ENCODE peak calls at places on chromosomes 1 and 21, in eight cellular contexts. One of them, this sample, is unnamed.
A peak's percentile ranks its signal among the peaks of the same experiment; 100 is the strongest.

GRCh38 chr1:64623750-64624445 is 121.0 kb upstream of the RAVER2 start:
- DNase-seq in cardiac fibroblast: peak; percentile 26
- DNase-seq in NCI-H1092: no peak
- DNase-seq in neural crest cell: no peak
- DNase-seq in pancreas: no peak
- DNase-seq in substantia nigra: no peak
- DNase-seq in endothelial cell: no peak
- DNase-seq in stimulated activated CD4-positive, alpha-beta T cell treated with anti-CD3 and anti-CD28 coated beads, Interleukin-12 subunit alpha, Interleukin-12 subunit beta, amount 100 ng/mL, for 48 hours: peak; percentile 5
- DNase-seq in this sample: no peak

GRCh38 chr21:46264046-46264689 is 21.2 kb downstream of the MCM3AP start:
- DNase-seq in stimulated activated CD4-positive, alpha-beta T cell treated with anti-CD3 and anti-CD28 coated beads, Interleukin-12 subunit alpha, Interleukin-12 subunit beta, amount 100 ng/mL, for 48 hours: no peak
- DNase-seq in substantia nigra: no peak
- DNase-seq in endothelial cell: no peak
- DNase-seq in neural crest cell: no peak
- DNase-seq in NCI-H1092: no peak
- DNase-seq in pancreas: no peak
- DNase-seq in cardiac fibroblast: no peak
- DNase-seq in this sample: no peak

GRCh38 chr21:20258542-20258941 is 739.7 kb upstream of the NCAM2 start:
- DNase-seq in endothelial cell: no peak
- DNase-seq in substantia nigra: no peak
- DNase-seq in pancreas: no peak
- DNase-seq in NCI-H1092: no peak
- DNase-seq in cardiac fibroblast: no peak
- DNase-seq in stimulated activated CD4-positive, alpha-beta T cell treated with anti-CD3 and anti-CD28 coated beads, Interleukin-12 subunit alpha, Interleukin-12 subunit beta, amount 100 ng/mL, for 48 hours: no peak
- DNase-seq in neural crest cell: no peak
- DNase-seq in this sample: no peak

GRCh38 chr21:18722193-18722592 is 318.6 kb upstream of the TMPRSS15 start:
- DNase-seq in endothelial cell: no peak
- DNase-seq in stimulated activated CD4-positive, alpha-beta T cell treated with anti-CD3 and anti-CD28 coated beads, Interleukin-12 subunit alpha, Interleukin-12 subunit beta, amount 100 ng/mL, for 48 hours: no peak
- DNase-seq in substantia nigra: no peak
- DNase-seq in cardiac fibroblast: no peak
- DNase-seq in pancreas: no peak
- DNase-seq in neural crest cell: no peak
- DNase-seq in NCI-H1092: no peak
- DNase-seq in this sample: no peak

GRCh38 chr21:38196033-38196432 is 60.8 kb upstream of the KCNJ15 start:
- DNase-seq in cardiac fibroblast: no peak
- DNase-seq in NCI-H1092: no peak
- DNase-seq in stimulated activated CD4-positive, alpha-beta T cell treated with anti-CD3 and anti-CD28 coated beads, Interleukin-12 subunit alpha, Interleukin-12 subunit beta, amount 100 ng/mL, for 48 hours: no peak
- DNase-seq in neural crest cell: no peak
- DNase-seq in endothelial cell: no peak
- DNase-seq in substantia nigra: no peak
- DNase-seq in pancreas: no peak
- DNase-seq in this sample: no peak

GRCh38 chr1:43239484-43239883 is 30.3 kb upstream of the TMEM125 start:
- DNase-seq in pancreas: no peak
- DNase-seq in endothelial cell: no peak
- DNase-seq in NCI-H1092: no peak
- DNase-seq in cardiac fibroblast: no peak
- DNase-seq in stimulated activated CD4-positive, alpha-beta T cell treated with anti-CD3 and anti-CD28 coated beads, Interleukin-12 subunit alpha, Interleukin-12 subunit beta, amount 100 ng/mL, for 48 hours: no peak
- DNase-seq in substantia nigra: no peak
- DNase-seq in neural crest cell: no peak
- DNase-seq in this sample: peak; percentile 33

GRCh38 chr1:220164517-220164916 is 70.6 kb downstream of the IARS2 start:
- DNase-seq in neural crest cell: no peak
- DNase-seq in cardiac fibroblast: no peak
- DNase-seq in pancreas: no peak
- DNase-seq in NCI-H1092: no peak
- DNase-seq in substantia nigra: no peak
- DNase-seq in stimulated activated CD4-positive, alpha-beta T cell treated with anti-CD3 and anti-CD28 coated beads, Interleukin-12 subunit alpha, Interleukin-12 subunit beta, amount 100 ng/mL, for 48 hours: no peak
- DNase-seq in endothelial cell: no peak
- DNase-seq in this sample: no peak

GRCh38 chr1:113542221-113542701 is 151.9 kb downstream of the MAGI3 start:
- DNase-seq in neural crest cell: no peak
- DNase-seq in pancreas: no peak
- DNase-seq in NCI-H1092: no peak
- DNase-seq in endothelial cell: no peak
- DNase-seq in substantia nigra: no peak
- DNase-seq in cardiac fibroblast: peak; percentile 53
- DNase-seq in stimulated activated CD4-positive, alpha-beta T cell treated with anti-CD3 and anti-CD28 coated beads, Interleukin-12 subunit alpha, Interleukin-12 subunit beta, amount 100 ng/mL, for 48 hours: no peak
- DNase-seq in this sample: no peak

GRCh38 chr1:201481761-201482493 is 12.9 kb upstream of the PHLDA3 start:
- DNase-seq in substantia nigra: peak; percentile 77
- DNase-seq in endothelial cell: peak; percentile 92
- DNase-seq in cardiac fibroblast: peak; percentile 85
- DNase-seq in NCI-H1092: peak; percentile 78
- DNase-seq in pancreas: peak; percentile 84
- DNase-seq in neural crest cell: peak; percentile 85
- DNase-seq in stimulated activated CD4-positive, alpha-beta T cell treated with anti-CD3 and anti-CD28 coated beads, Interleukin-12 subunit alpha, Interleukin-12 subunit beta, amount 100 ng/mL, for 48 hours: peak; percentile 66
- DNase-seq in this sample: peak; percentile 95

GRCh38 chr21:35366348-35367085 is 317.4 kb upstream of the RUNX1 start:
- DNase-seq in cardiac fibroblast: peak; percentile 97
- DNase-seq in neural crest cell: no peak
- DNase-seq in NCI-H1092: no peak
- DNase-seq in pancreas: no peak
- DNase-seq in stimulated activated CD4-positive, alpha-beta T cell treated with anti-CD3 and anti-CD28 coated beads, Interleukin-12 subunit alpha, Interleukin-12 subunit beta, amount 100 ng/mL, for 48 hours: no peak
- DNase-seq in endothelial cell: no peak
- DNase-seq in substantia nigra: no peak
- DNase-seq in this sample: no peak

GRCh38 chr1:202852163-202852904 is 36.6 kb downstream of the RABIF start:
- DNase-seq in substantia nigra: no peak
- DNase-seq in cardiac fibroblast: peak; percentile 80
- DNase-seq in neural crest cell: peak; percentile 47
- DNase-seq in stimulated activated CD4-positive, alpha-beta T cell treated with anti-CD3 and anti-CD28 coated beads, Interleukin-12 subunit alpha, Interleukin-12 subunit beta, amount 100 ng/mL, for 48 hours: no peak
- DNase-seq in pancreas: no peak
- DNase-seq in endothelial cell: peak; percentile 67
- DNase-seq in NCI-H1092: peak; percentile 24
- DNase-seq in this sample: no peak

GRCh38 chr1:225694151-225694603 is 41.3 kb upstream of the ENAH start:
- DNase-seq in stimulated activated CD4-positive, alpha-beta T cell treated with anti-CD3 and anti-CD28 coated beads, Interleukin-12 subunit alpha, Interleukin-12 subunit beta, amount 100 ng/mL, for 48 hours: no peak
- DNase-seq in substantia nigra: no peak
- DNase-seq in neural crest cell: no peak
- DNase-seq in NCI-H1092: no peak
- DNase-seq in endothelial cell: no peak
- DNase-seq in pancreas: peak; percentile 75
- DNase-seq in cardiac fibroblast: peak; percentile 97
- DNase-seq in this sample: no peak

GRCh38 chr1:55155522-55155921 is 59.6 kb downstream of the USP24 start:
- DNase-seq in neural crest cell: no peak
- DNase-seq in pancreas: peak; percentile 5
- DNase-seq in substantia nigra: peak; percentile 16
- DNase-seq in endothelial cell: no peak
- DNase-seq in stimulated activated CD4-positive, alpha-beta T cell treated with anti-CD3 and anti-CD28 coated beads, Interleukin-12 subunit alpha, Interleukin-12 subunit beta, amount 100 ng/mL, for 48 hours: no peak
- DNase-seq in cardiac fibroblast: peak; percentile 42
- DNase-seq in NCI-H1092: no peak
- DNase-seq in this sample: no peak

GRCh38 chr1:43621386-43621785 is 28.6 kb upstream of the KDM4A start:
- DNase-seq in cardiac fibroblast: no peak
- DNase-seq in neural crest cell: no peak
- DNase-seq in NCI-H1092: no peak
- DNase-seq in stimulated activated CD4-positive, alpha-beta T cell treated with anti-CD3 and anti-CD28 coated beads, Interleukin-12 subunit alpha, Interleukin-12 subunit beta, amount 100 ng/mL, for 48 hours: no peak
- DNase-seq in pancreas: no peak
- DNase-seq in endothelial cell: no peak
- DNase-seq in substantia nigra: no peak
- DNase-seq in this sample: no peak

GRCh38 chr1:224528900-224529299 is 87.2 kb upstream of the CNIH3 start:
- DNase-seq in NCI-H1092: no peak
- DNase-seq in pancreas: peak; percentile 44
- DNase-seq in substantia nigra: no peak
- DNase-seq in endothelial cell: no peak
- DNase-seq in stimulated activated CD4-positive, alpha-beta T cell treated with anti-CD3 and anti-CD28 coated beads, Interleukin-12 subunit alpha, Interleukin-12 subunit beta, amount 100 ng/mL, for 48 hours: no peak
- DNase-seq in neural crest cell: no peak
- DNase-seq in cardiac fibroblast: peak; percentile 63
- DNase-seq in this sample: no peak

GRCh38 chr1:53326598-53327182 is 1.2 kb downstream of the LRP8 start:
- DNase-seq in cardiac fibroblast: no peak
- DNase-seq in substantia nigra: no peak
- DNase-seq in stimulated activated CD4-positive, alpha-beta T cell treated with anti-CD3 and anti-CD28 coated beads, Interleukin-12 subunit alpha, Interleukin-12 subunit beta, amount 100 ng/mL, for 48 hours: no peak
- DNase-seq in endothelial cell: peak; percentile 39
- DNase-seq in NCI-H1092: no peak
- DNase-seq in pancreas: peak; percentile 25
- DNase-seq in neural crest cell: no peak
- DNase-seq in this sample: no peak

GRCh38 chr1:214573386-214574358 is 22.3 kb upstream of the PTPN14 start:
- DNase-seq in pancreas: no peak
- DNase-seq in stimulated activated CD4-positive, alpha-beta T cell treated with anti-CD3 and anti-CD28 coated beads, Interleukin-12 subunit alpha, Interleukin-12 subunit beta, amount 100 ng/mL, for 48 hours: no peak
- DNase-seq in cardiac fibroblast: no peak
- DNase-seq in substantia nigra: no peak
- DNase-seq in neural crest cell: no peak
- DNase-seq in NCI-H1092: no peak
- DNase-seq in endothelial cell: no peak
- DNase-seq in this sample: no peak

GRCh38 chr1:155261401-155261887 is 716 bp downstream of the SCAMP3 start:
- DNase-seq in endothelial cell: no peak
- DNase-seq in cardiac fibroblast: no peak
- DNase-seq in NCI-H1092: no peak
- DNase-seq in neural crest cell: no peak
- DNase-seq in stimulated activated CD4-positive, alpha-beta T cell treated with anti-CD3 and anti-CD28 coated beads, Interleukin-12 subunit alpha, Interleukin-12 subunit beta, amount 100 ng/mL, for 48 hours: no peak
- DNase-seq in substantia nigra: no peak
- DNase-seq in pancreas: no peak
- DNase-seq in this sample: no peak

GRCh38 chr1:109864960-109865611 is 45.6 kb upstream of the CSF1 start:
- DNase-seq in NCI-H1092: no peak
- DNase-seq in endothelial cell: no peak
- DNase-seq in cardiac fibroblast: peak; percentile 87
- DNase-seq in neural crest cell: no peak
- DNase-seq in pancreas: no peak
- DNase-seq in stimulated activated CD4-positive, alpha-beta T cell treated with anti-CD3 and anti-CD28 coated beads, Interleukin-12 subunit alpha, Interleukin-12 subunit beta, amount 100 ng/mL, for 48 hours: no peak
- DNase-seq in substantia nigra: no peak
- DNase-seq in this sample: no peak

GRCh38 chr1:198776602-198777029 is 137.8 kb downstream of the PTPRC start:
- DNase-seq in cardiac fibroblast: peak; percentile 90
- DNase-seq in NCI-H1092: no peak
- DNase-seq in pancreas: no peak
- DNase-seq in substantia nigra: no peak
- DNase-seq in stimulated activated CD4-positive, alpha-beta T cell treated with anti-CD3 and anti-CD28 coated beads, Interleukin-12 subunit alpha, Interleukin-12 subunit beta, amount 100 ng/mL, for 48 hours: no peak
- DNase-seq in neural crest cell: no peak
- DNase-seq in endothelial cell: peak; percentile 8
- DNase-seq in this sample: no peak

GRCh38 chr1:119652587-119652986 is 4.5 kb upstream of the ZNF697 start:
- DNase-seq in stimulated activated CD4-positive, alpha-beta T cell treated with anti-CD3 and anti-CD28 coated beads, Interleukin-12 subunit alpha, Interleukin-12 subunit beta, amount 100 ng/mL, for 48 hours: no peak
- DNase-seq in endothelial cell: no peak
- DNase-seq in neural crest cell: no peak
- DNase-seq in substantia nigra: no peak
- DNase-seq in pancreas: no peak
- DNase-seq in NCI-H1092: no peak
- DNase-seq in cardiac fibroblast: no peak
- DNase-seq in this sample: no peak

GRCh38 chr1:2204384-2205190 is 10.0 kb upstream of the FAAP20 start:
- DNase-seq in substantia nigra: peak; percentile 93
- DNase-seq in NCI-H1092: no peak
- DNase-seq in neural crest cell: peak; percentile 68
- DNase-seq in endothelial cell: peak; percentile 84
- DNase-seq in pancreas: peak; percentile 76
- DNase-seq in stimulated activated CD4-positive, alpha-beta T cell treated with anti-CD3 and anti-CD28 coated beads, Interleukin-12 subunit alpha, Interleukin-12 subunit beta, amount 100 ng/mL, for 48 hours: no peak
- DNase-seq in cardiac fibroblast: peak; percentile 89
- DNase-seq in this sample: no peak

GRCh38 chr1:107936498-107937481 is 28.2 kb downstream of the VAV3 start:
- DNase-seq in stimulated activated CD4-positive, alpha-beta T cell treated with anti-CD3 and anti-CD28 coated beads, Interleukin-12 subunit alpha, Interleukin-12 subunit beta, amount 100 ng/mL, for 48 hours: peak; percentile 52
- DNase-seq in neural crest cell: no peak
- DNase-seq in endothelial cell: no peak
- DNase-seq in substantia nigra: no peak
- DNase-seq in pancreas: no peak
- DNase-seq in cardiac fibroblast: peak; percentile 90
- DNase-seq in NCI-H1092: no peak
- DNase-seq in this sample: no peak

GRCh38 chr1:154952664-154953063 is 3.2 kb downstream of the PBXIP1 start:
- DNase-seq in NCI-H1092: no peak
- DNase-seq in stimulated activated CD4-positive, alpha-beta T cell treated with anti-CD3 and anti-CD28 coated beads, Interleukin-12 subunit alpha, Interleukin-12 subunit beta, amount 100 ng/mL, for 48 hours: no peak
- DNase-seq in pancreas: no peak
- DNase-seq in endothelial cell: no peak
- DNase-seq in neural crest cell: no peak
- DNase-seq in cardiac fibroblast: no peak
- DNase-seq in substantia nigra: no peak
- DNase-seq in this sample: no peak

GRCh38 chr1:55813619-55814018 is 598.5 kb upstream of the USP24 start:
- DNase-seq in substantia nigra: no peak
- DNase-seq in stimulated activated CD4-positive, alpha-beta T cell treated with anti-CD3 and anti-CD28 coated beads, Interleukin-12 subunit alpha, Interleukin-12 subunit beta, amount 100 ng/mL, for 48 hours: no peak
- DNase-seq in pancreas: no peak
- DNase-seq in NCI-H1092: no peak
- DNase-seq in cardiac fibroblast: peak; percentile 95
- DNase-seq in endothelial cell: no peak
- DNase-seq in neural crest cell: no peak
- DNase-seq in this sample: no peak

GRCh38 chr1:1244192-1244811 is 2.2 kb downstream of the C1QTNF12 start:
- DNase-seq in pancreas: no peak
- DNase-seq in endothelial cell: no peak
- DNase-seq in NCI-H1092: no peak
- DNase-seq in neural crest cell: no peak
- DNase-seq in substantia nigra: no peak
- DNase-seq in stimulated activated CD4-positive, alpha-beta T cell treated with anti-CD3 and anti-CD28 coated beads, Interleukin-12 subunit alpha, Interleukin-12 subunit beta, amount 100 ng/mL, for 48 hours: no peak
- DNase-seq in cardiac fibroblast: no peak
- DNase-seq in this sample: no peak

GRCh38 chr1:103218821-103219220 is 110.5 kb upstream of the COL11A1 start:
- DNase-seq in cardiac fibroblast: no peak
- DNase-seq in neural crest cell: no peak
- DNase-seq in stimulated activated CD4-positive, alpha-beta T cell treated with anti-CD3 and anti-CD28 coated beads, Interleukin-12 subunit alpha, Interleukin-12 subunit beta, amount 100 ng/mL, for 48 hours: no peak
- DNase-seq in NCI-H1092: no peak
- DNase-seq in endothelial cell: no peak
- DNase-seq in pancreas: no peak
- DNase-seq in substantia nigra: no peak
- DNase-seq in this sample: no peak

GRCh38 chr1:206000641-206001339 is 2.4 kb downstream of the RAB7B start:
- DNase-seq in neural crest cell: no peak
- DNase-seq in cardiac fibroblast: no peak
- DNase-seq in substantia nigra: no peak
- DNase-seq in stimulated activated CD4-positive, alpha-beta T cell treated with anti-CD3 and anti-CD28 coated beads, Interleukin-12 subunit alpha, Interleukin-12 subunit beta, amount 100 ng/mL, for 48 hours: no peak
- DNase-seq in pancreas: no peak
- DNase-seq in NCI-H1092: no peak
- DNase-seq in endothelial cell: no peak
- DNase-seq in this sample: peak; percentile 51

GRCh38 chr1:150873521-150873920 is 2.9 kb downstream of the ARNT start:
- DNase-seq in cardiac fibroblast: no peak
- DNase-seq in pancreas: no peak
- DNase-seq in neural crest cell: no peak
- DNase-seq in NCI-H1092: no peak
- DNase-seq in stimulated activated CD4-positive, alpha-beta T cell treated with anti-CD3 and anti-CD28 coated beads, Interleukin-12 subunit alpha, Interleukin-12 subunit beta, amount 100 ng/mL, for 48 hours: no peak
- DNase-seq in endothelial cell: no peak
- DNase-seq in substantia nigra: no peak
- DNase-seq in this sample: no peak

GRCh38 chr1:92240034-92240433 is 22.3 kb downstream of the C1orf146 start:
- DNase-seq in pancreas: no peak
- DNase-seq in stimulated activated CD4-positive, alpha-beta T cell treated with anti-CD3 and anti-CD28 coated beads, Interleukin-12 subunit alpha, Interleukin-12 subunit beta, amount 100 ng/mL, for 48 hours: no peak
- DNase-seq in substantia nigra: no peak
- DNase-seq in cardiac fibroblast: no peak
- DNase-seq in neural crest cell: no peak
- DNase-seq in endothelial cell: no peak
- DNase-seq in NCI-H1092: no peak
- DNase-seq in this sample: no peak

GRCh38 chr1:61181016-61181560 is 98.7 kb downstream of the NFIA start:
- DNase-seq in NCI-H1092: no peak
- DNase-seq in endothelial cell: no peak
- DNase-seq in substantia nigra: no peak
- DNase-seq in cardiac fibroblast: no peak
- DNase-seq in neural crest cell: no peak
- DNase-seq in stimulated activated CD4-positive, alpha-beta T cell treated with anti-CD3 and anti-CD28 coated beads, Interleukin-12 subunit alpha, Interleukin-12 subunit beta, amount 100 ng/mL, for 48 hours: no peak
- DNase-seq in pancreas: no peak
- DNase-seq in this sample: no peak

GRCh38 chr1:153422450-153423068 is 6.2 kb downstream of the S100A7A start:
- DNase-seq in neural crest cell: peak; percentile 87
- DNase-seq in stimulated activated CD4-positive, alpha-beta T cell treated with anti-CD3 and anti-CD28 coated beads, Interleukin-12 subunit alpha, Interleukin-12 subunit beta, amount 100 ng/mL, for 48 hours: peak; percentile 15
- DNase-seq in pancreas: peak; percentile 48
- DNase-seq in NCI-H1092: no peak
- DNase-seq in cardiac fibroblast: peak; percentile 65
- DNase-seq in substantia nigra: peak; percentile 42
- DNase-seq in endothelial cell: peak; percentile 76
- DNase-seq in this sample: no peak

GRCh38 chr1:26471498-26472329 is 526 bp upstream of the HMGN2 start:
- DNase-seq in pancreas: peak; percentile 76
- DNase-seq in cardiac fibroblast: peak; percentile 79
- DNase-seq in substantia nigra: peak; percentile 53
- DNase-seq in stimulated activated CD4-positive, alpha-beta T cell treated with anti-CD3 and anti-CD28 coated beads, Interleukin-12 subunit alpha, Interleukin-12 subunit beta, amount 100 ng/mL, for 48 hours: no peak
- DNase-seq in NCI-H1092: peak; percentile 85
- DNase-seq in endothelial cell: peak; percentile 67
- DNase-seq in neural crest cell: peak; percentile 65
- DNase-seq in this sample: peak; percentile 91

GRCh38 chr21:34526618-34527290 is 14.7 kb upstream of the KCNE1 start:
- DNase-seq in cardiac fibroblast: peak; percentile 100
- DNase-seq in stimulated activated CD4-positive, alpha-beta T cell treated with anti-CD3 and anti-CD28 coated beads, Interleukin-12 subunit alpha, Interleukin-12 subunit beta, amount 100 ng/mL, for 48 hours: peak; percentile 42
- DNase-seq in substantia nigra: no peak
- DNase-seq in NCI-H1092: no peak
- DNase-seq in pancreas: peak; percentile 77
- DNase-seq in neural crest cell: peak; percentile 18
- DNase-seq in endothelial cell: peak; percentile 68
- DNase-seq in this sample: no peak